ENCODE peak calls at places on chromosomes 6 and 20, in ten cellular contexts. E, S, N, C, K, G, F, Y, L and J are unnamed samples.
A peak's percentile ranks its signal among the peaks of the same experiment; 100 is the strongest.

GRCh38 chr20:60138263-60139127 is 180.3 kb downstream of the CDH26 start:
- DNase-seq in E (peak; percentile 59), L (no peak), N (no peak), C (no peak), F (no peak), G (no peak), S (peak; percentile 7), Y (no peak), K (peak; percentile 34), J (no peak)

GRCh38 chr6:142624978-142625715 is 319.8 kb downstream of the HIVEP2 start:
- DNase-seq in Y (no peak), S (no peak), G (no peak), N (no peak), C (no peak), F (no peak), L (no peak), E (no peak), K (no peak), J (no peak)

GRCh38 chr20:33000802-33001466 is 3.3 kb downstream of the SUN5 start:
- DNase-seq in E (no peak), N (no peak), S (no peak), Y (no peak), L (no peak), G (no peak), C (no peak), K (no peak), F (no peak), J (no peak)

GRCh38 chr6:168131464-168132415 is 52.7 kb upstream of the FRMD1 start:
- DNase-seq in Y (no peak), K (no peak), N (no peak), E (no peak), S (no peak), L (no peak), F (no peak), C (no peak), G (peak; percentile 7), J (no peak)

GRCh38 chr6:24536466-24536865 is 41.7 kb downstream of the ALDH5A1 start:
- DNase-seq in F (no peak), K (no peak), C (no peak), S (no peak), N (no peak), E (peak; percentile 45), G (no peak), Y (no peak), L (no peak), J (no peak)

GRCh38 chr6:117938324-117938995 is 31.4 kb downstream of the SLC35F1 start:
- DNase-seq in E (no peak), L (no peak), K (no peak), S (no peak), C (peak; percentile 31), Y (no peak), G (no peak), N (no peak), F (no peak), J (peak; percentile 59)

GRCh38 chr6:26538572-26538902 is 371 bp downstream of the HMGN4 start:
- DNase-seq in K (no peak), F (no peak), N (no peak), G (no peak), C (no peak), L (no peak), E (peak; percentile 52), Y (no peak), S (no peak), J (no peak)

GRCh38 chr6:134347916-134348805 is 30.2 kb upstream of the SGK1 start:
- DNase-seq in C (no peak), N (peak; percentile 4), Y (no peak), G (no peak), S (no peak), L (no peak), K (no peak), F (peak; percentile 81), E (peak; percentile 79), J (no peak)

GRCh38 chr6:110720066-110720465 is 95.2 kb downstream of the CDK19 start:
- DNase-seq in E (no peak), C (no peak), N (no peak), Y (no peak), G (no peak), S (no peak), L (no peak), K (no peak), F (no peak), J (no peak)

GRCh38 chr20:51705400-51705799 is 62.8 kb downstream of the ATP9A start:
- DNase-seq in F (no peak), C (no peak), K (no peak), L (no peak), Y (no peak), N (no peak), E (no peak), G (no peak), S (no peak), J (no peak)

GRCh38 chr6:136723780-136724179 is 68.5 kb downstream of the MAP3K5 start:
- DNase-seq in Y (no peak), C (no peak), E (no peak), N (no peak), F (no peak), S (peak; percentile 9), K (peak; percentile 39), L (peak; percentile 10), G (no peak), J (no peak)

GRCh38 chr20:10616212-10616611 is 57.6 kb downstream of the JAG1 start:
- DNase-seq in F (no peak), S (no peak), E (no peak), Y (no peak), L (no peak), K (no peak), N (no peak), G (no peak), C (no peak), J (no peak)

GRCh38 chr6:30914076-30914853 is at the start of gene VARS2:
- DNase-seq in L (peak; percentile 78), E (peak; percentile 90), G (peak; percentile 91), F (peak; percentile 76), Y (peak; percentile 94), N (peak; percentile 77), S (peak; percentile 75), K (peak; percentile 83), C (peak; percentile 99), J (peak; percentile 88)

GRCh38 chr6:10425973-10426780 is 11.3 kb upstream of the TFAP2A start:
- DNase-seq in F (no peak), N (no peak), K (no peak), Y (no peak), G (no peak), L (no peak), E (no peak), S (no peak), C (peak; percentile 43), J (no peak)